ENCODE peak calls at places on chromosomes 5 and 9, in four cellular contexts. One of them, this sample, is unnamed.

GRCh38 chr5:172007795-172008465 is 1.5 kb upstream of the FBXW11 start:
- DNase-seq in kidney: no peak
- DNase-seq in ovary: no peak
- DNase-seq in activated CD4-positive, alpha-beta T cell treated with anti-CD3 and anti-CD28 coated beads for 1 hour: no peak
- DNase-seq in this sample: no peak

GRCh38 chr5:98927988-98928801 is 612 bp downstream of the CHD1 start:
- DNase-seq in ovary: peak; percentile 72
- DNase-seq in activated CD4-positive, alpha-beta T cell treated with anti-CD3 and anti-CD28 coated beads for 1 hour: no peak
- DNase-seq in kidney: peak; percentile 89
- DNase-seq in this sample: peak; percentile 80

GRCh38 chr5:66440202-66440680 is 156.0 kb upstream of the MAST4 start:
- DNase-seq in activated CD4-positive, alpha-beta T cell treated with anti-CD3 and anti-CD28 coated beads for 1 hour: no peak
- DNase-seq in kidney: no peak
- DNase-seq in ovary: no peak
- DNase-seq in this sample: peak; percentile 68

GRCh38 chr5:72353046-72353445 is 32.9 kb downstream of the PTCD2 start:
- DNase-seq in activated CD4-positive, alpha-beta T cell treated with anti-CD3 and anti-CD28 coated beads for 1 hour: no peak
- DNase-seq in kidney: no peak
- DNase-seq in ovary: no peak
- DNase-seq in this sample: no peak

GRCh38 chr9:134782921-134783698 is 97.5 kb upstream of the FCN2 start:
- DNase-seq in activated CD4-positive, alpha-beta T cell treated with anti-CD3 and anti-CD28 coated beads for 1 hour: no peak
- DNase-seq in ovary: no peak
- DNase-seq in kidney: no peak
- DNase-seq in this sample: no peak

GRCh38 chr5:98781964-98782363 is 8.5 kb downstream of the RGMB start:
- DNase-seq in ovary: no peak
- DNase-seq in activated CD4-positive, alpha-beta T cell treated with anti-CD3 and anti-CD28 coated beads for 1 hour: no peak
- DNase-seq in kidney: no peak
- DNase-seq in this sample: no peak

GRCh38 chr5:103808464-103809106 is 246.0 kb upstream of the NUDT12 start:
- DNase-seq in activated CD4-positive, alpha-beta T cell treated with anti-CD3 and anti-CD28 coated beads for 1 hour: no peak
- DNase-seq in ovary: no peak
- DNase-seq in kidney: no peak
- DNase-seq in this sample: no peak

GRCh38 chr9:115133649-115134048 is 15.7 kb upstream of the TNC start:
- DNase-seq in ovary: no peak
- DNase-seq in kidney: no peak
- DNase-seq in activated CD4-positive, alpha-beta T cell treated with anti-CD3 and anti-CD28 coated beads for 1 hour: no peak
- DNase-seq in this sample: no peak

GRCh38 chr9:109816490-109816889 is 36.5 kb downstream of the PALM2AKAP2 start:
- DNase-seq in activated CD4-positive, alpha-beta T cell treated with anti-CD3 and anti-CD28 coated beads for 1 hour: no peak
- DNase-seq in kidney: no peak
- DNase-seq in ovary: no peak
- DNase-seq in this sample: peak; percentile 40

GRCh38 chr9:109956811-109957440 is 176.9 kb downstream of the PALM2AKAP2 start:
- DNase-seq in ovary: no peak
- DNase-seq in kidney: no peak
- DNase-seq in activated CD4-positive, alpha-beta T cell treated with anti-CD3 and anti-CD28 coated beads for 1 hour: no peak
- DNase-seq in this sample: no peak

GRCh38 chr5:151075698-151076331 is 5.0 kb downstream of the TNIP1 start:
- DNase-seq in activated CD4-positive, alpha-beta T cell treated with anti-CD3 and anti-CD28 coated beads for 1 hour: no peak
- DNase-seq in ovary: no peak
- DNase-seq in kidney: no peak
- DNase-seq in this sample: no peak